ENCODE peak calls at places on chromosomes 1 and 21, in seven cellular contexts. J is suprapubic skin, Q is K562, F is GM12892, P is esophagus squamous epithelium, Y is transverse colon, L is heart left ventricle. E is an unnamed sample.

GRCh38 chr1:12692967-12693782 is 22.7 kb upstream of the AADACL3 start:
- DNase-seq in F (no peak), L (no peak), Y (no peak), Q (no peak), P (no peak), J (no peak), E (no peak)

GRCh38 chr1:204442376-204443259 is 31.0 kb upstream of the PPP1R15B start:
- DNase-seq in F (no peak), Y (no peak), Q (no peak), J (no peak), P (no peak), L (no peak), E (no peak)

GRCh38 chr1:107865627-107866026 is 99.4 kb downstream of the VAV3 start:
- DNase-seq in Q (no peak), J (no peak), F (no peak), Y (no peak), P (no peak), L (no peak), E (no peak)

GRCh38 chr1:233102381-233102780 is 152.0 kb downstream of the NTPCR start:
- DNase-seq in F (no peak), Y (no peak), J (no peak), L (no peak), Q (no peak), P (no peak), E (no peak)

GRCh38 chr1:184160942-184161698 is 109.6 kb downstream of the TSEN15 start:
- DNase-seq in L (no peak), Q (no peak), P (no peak), F (no peak), Y (no peak), J (no peak), E (no peak)

GRCh38 chr1:106749906-106750305 is 306.6 kb upstream of the PRMT6 start:
- DNase-seq in Y (no peak), Q (no peak), P (no peak), F (no peak), L (no peak), J (no peak), E (no peak)

GRCh38 chr1:45767035-45767434 is 16.6 kb upstream of the IPP start:
- DNase-seq in F (no peak), L (no peak), Y (no peak), Q (no peak), J (no peak), P (no peak), E (no peak)

GRCh38 chr1:202688401-202688800 is 21.9 kb downstream of the SYT2 start:
- DNase-seq in J (no peak), F (no peak), Y (no peak), Q (no peak), L (no peak), P (no peak), E (no peak)

GRCh38 chr1:91700771-91701493 is 185.0 kb downstream of the TGFBR3 start:
- DNase-seq in P (no peak), Y (no peak), J (no peak), Q (no peak), L (no peak), F (no peak), E (no peak)

GRCh38 chr1:168335500-168335899 is 54.8 kb downstream of the TBX19 start:
- DNase-seq in L (no peak), Q (no peak), P (no peak), J (no peak), Y (no peak), F (no peak), E (no peak)

GRCh38 chr21:37758997-37759396 is 157.3 kb downstream of the KCNJ6 start:
- DNase-seq in F (peak; percentile 30), L (peak; percentile 34), P (no peak), J (no peak), Q (peak; percentile 54), Y (peak; percentile 42), E (no peak)

GRCh38 chr1:29542476-29543015 is 306.2 kb downstream of the PTPRU start:
- DNase-seq in J (peak; percentile 36), F (no peak), L (no peak), Q (no peak), Y (no peak), P (no peak), E (peak; percentile 58)

DNA sequence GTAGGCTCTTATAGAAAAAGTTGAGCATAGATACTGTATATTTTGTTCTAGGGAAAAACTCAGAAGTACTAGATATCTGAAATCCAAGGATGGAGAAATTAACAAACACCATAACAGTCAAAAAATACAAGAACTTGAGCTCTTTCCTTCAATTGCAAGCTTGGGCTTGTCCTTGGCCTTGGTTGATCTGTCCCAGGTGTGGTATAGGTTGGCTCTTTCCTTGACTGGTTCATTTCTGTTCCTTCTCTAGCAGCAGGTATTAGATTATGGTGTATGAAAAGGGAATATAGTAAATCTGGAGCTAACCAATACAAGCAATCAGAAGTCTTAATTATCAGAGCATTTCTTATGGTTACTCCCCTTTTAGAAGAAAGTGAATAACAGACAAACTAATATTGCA is 198.6 kb downstream of the GPATCH2 start:
- DNase-seq in P (no peak), J (no peak), Y (no peak), L (no peak), F (no peak), Q (no peak), E (no peak)
- TF ChIP-seq POLR2A in P (no peak), J (no peak), Y (no peak), L (no peak), F (no peak), Q (no peak), E (no peak)

GRCh38 chr1:15525043-15525958 is 1.3 kb upstream of the CASP9 start:
- DNase-seq in Y (peak; percentile 26), L (no peak), P (no peak), F (peak; percentile 78), Q (peak; percentile 92), J (peak; percentile 100), E (peak; percentile 73)

GRCh38 chr1:15523104-15523921 is 702 bp downstream of the CASP9 start:
- DNase-seq in Y (no peak), J (no peak), P (no peak), L (no peak), Q (no peak), F (no peak), E (no peak)

GRCh38 chr1:15522551-15522950 is 1.5 kb downstream of the CASP9 start:
- DNase-seq in Y (no peak), J (no peak), F (no peak), L (no peak), P (no peak), Q (no peak), E (no peak)

GRCh38 chr1:15524283-15525042 is 448 bp upstream of the CASP9 start:
- DNase-seq in F (peak; percentile 87), P (peak; percentile 98), Q (peak; percentile 97), L (peak; percentile 100), J (peak; percentile 100), Y (peak; percentile 100), E (peak; percentile 100)

GRCh38 chr1:15523922-15524282 is at the start of gene CASP9:
- DNase-seq in L (no peak), Q (no peak), Y (no peak), J (no peak), P (no peak), F (no peak), E (no peak)
- TF ChIP-seq POLR2A in L (no peak), Q (peak; percentile 79), Y (peak; percentile 66), J (no peak), P (peak; percentile 68), F (peak; percentile 80), E (peak; percentile 20)

GRCh38 chr1:111602974-111603373 is 16.6 kb upstream of the RAP1A start:
- DNase-seq in Q (no peak), L (no peak), P (no peak), F (no peak), J (no peak), Y (no peak), E (no peak)
- TF ChIP-seq POLR2A in Q (no peak), L (no peak), P (no peak), F (no peak), J (no peak), Y (no peak), E (no peak)

GRCh38 chr1:2567083-2567679 is 11.0 kb downstream of the TNFRSF14 start:
- DNase-seq in F (no peak), P (no peak), J (peak; percentile 63), L (no peak), Y (no peak), Q (no peak), E (peak; percentile 64)
- TF ChIP-seq POLR2A in F (no peak), P (no peak), J (no peak), L (no peak), Y (peak; percentile 8), Q (no peak), E (no peak)

GRCh38 chr1:206579747-206580437 is 32.4 kb downstream of the EIF2D start:
- DNase-seq in Y (peak; percentile 86), P (peak; percentile 52), F (peak; percentile 54), J (peak; percentile 80), L (peak; percentile 77), Q (no peak), E (peak; percentile 85)
- TF ChIP-seq POLR2A in Y (peak; percentile 17), P (peak; percentile 46), F (no peak), J (no peak), L (no peak), Q (no peak), E (no peak)

GRCh38 chr1:227317541-227318002 is 720 bp downstream of the CDC42BPA start:
- DNase-seq in Y (peak; percentile 39), P (no peak), F (no peak), J (peak; percentile 69), L (peak; percentile 51), Q (peak; percentile 50), E (peak; percentile 66)
- TF ChIP-seq POLR2A in Y (no peak), P (no peak), F (no peak), J (no peak), L (no peak), Q (no peak), E (no peak)

DNA sequence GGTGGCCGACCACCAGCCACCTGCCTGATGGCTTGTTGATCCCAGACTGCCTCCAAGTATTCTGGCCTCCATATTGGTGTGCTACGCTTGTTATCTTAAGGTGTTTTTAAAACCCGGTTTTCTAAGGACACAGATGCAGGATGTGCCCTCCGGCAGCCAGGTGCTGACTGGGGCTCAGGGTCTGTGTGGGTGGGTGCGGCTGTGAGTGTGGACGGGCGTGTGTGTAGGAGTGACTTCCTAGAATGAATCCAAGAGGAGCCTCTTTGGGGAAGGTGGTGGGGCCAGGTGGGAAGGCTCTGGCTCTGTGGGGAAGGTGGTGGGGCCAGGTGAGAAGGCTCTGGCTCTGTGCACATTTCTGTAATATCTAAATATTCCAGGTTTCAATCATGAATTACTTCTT is 12.8 kb upstream of the TSPEAR start:
- DNase-seq in P (no peak), L (no peak), F (no peak), J (peak; percentile 29), Q (no peak), Y (no peak), E (no peak)
- TF ChIP-seq POLR2A in P (no peak), L (no peak), F (no peak), J (no peak), Q (no peak), Y (no peak), E (no peak)